ENCODE peak calls at places on chromosome 20, in seven cellular contexts. S, T, E, U, M, J and C are unnamed samples.

GRCh38 chr20:62096421-62097380 is 25.6 kb upstream of the LSM14B start:
- DNase-seq in S (no peak), T (no peak), E (no peak), U (no peak), M (no peak), J (no peak), C (no peak)

GRCh38 chr20:20360464-20360863 is 7.4 kb upstream of the INSM1 start:
- DNase-seq in S (peak), T (peak), E (peak), U (no peak), M (no peak), J (peak), C (no peak)

GRCh38 chr20:7399575-7399974 is 540.7 kb downstream of the HAO1 start:
- DNase-seq in S (no peak), T (no peak), E (peak), U (no peak), M (no peak), J (no peak), C (no peak)

GRCh38 chr20:31560900-31561598 is 44.0 kb upstream of the ID1 start:
- DNase-seq in S (no peak), T (peak), E (no peak), U (no peak), M (no peak), J (peak), C (peak)

GRCh38 chr20:51810155-51811039 is 8.1 kb upstream of the SALL4 start:
- DNase-seq in S (no peak), T (no peak), E (peak), U (no peak), M (no peak), J (no peak), C (no peak)

GRCh38 chr20:63594043-63594561 is 20.1 kb upstream of the HELZ2 start:
- DNase-seq in S (no peak), T (peak), E (no peak), U (no peak), M (no peak), J (no peak), C (no peak)

GRCh38 chr20:34328928-34329677 is 25.9 kb upstream of the AHCY start:
- DNase-seq in S (no peak), T (no peak), E (no peak), U (no peak), M (no peak), J (no peak), C (no peak)

GRCh38 chr20:52129611-52130010 is 62.0 kb downstream of the ZFP64 start:
- DNase-seq in S (no peak), T (no peak), E (no peak), U (no peak), M (no peak), J (no peak), C (no peak)

GRCh38 chr20:45308078-45308778 is at the start of gene MATN4:
- DNase-seq in S (no peak), T (no peak), E (no peak), U (no peak), M (no peak), J (no peak), C (peak)

GRCh38 chr20:51958636-51959542 is 156.6 kb upstream of the SALL4 start:
- DNase-seq in S (no peak), T (peak), E (no peak), U (no peak), M (no peak), J (no peak), C (no peak)

GRCh38 chr20:50916257-50916656 is 15.0 kb downstream of the ADNP start:
- DNase-seq in S (no peak), T (peak), E (peak), U (no peak), M (no peak), J (no peak), C (no peak)

GRCh38 chr20:15902493-15902892 is 670.8 kb downstream of the KIF16B start:
- DNase-seq in S (no peak), T (no peak), E (peak), U (no peak), M (no peak), J (no peak), C (no peak)

GRCh38 chr20:62405108-62405980 is 1.7 kb downstream of the CABLES2 start:
- DNase-seq in S (no peak), T (peak), E (peak), U (no peak), M (no peak), J (no peak), C (peak)

GRCh38 chr20:60352017-60352416 is 393.8 kb downstream of the CDH26 start:
- DNase-seq in S (no peak), T (no peak), E (no peak), U (no peak), M (no peak), J (no peak), C (no peak)